ENCODE peak calls at places on chromosomes 5 and 9, in four cellular contexts. I, D, W and N are unnamed samples.

GRCh38 chr9:126723807-126724172 is 81.0 kb upstream of the ZBTB43 start:
- DNase-seq in W (no peak), D (no peak), I (peak), N (no peak)

GRCh38 chr9:70006299-70006698 is 37.3 kb upstream of the MAMDC2 start:
- DNase-seq in D (no peak), W (no peak), I (no peak), N (no peak)

GRCh38 chr5:146618434-146618833 is 102.4 kb upstream of the GPR151 start:
- DNase-seq in I (no peak), D (no peak), W (no peak), N (no peak)

GRCh38 chr5:119353686-119354366 is 2.0 kb upstream of the TNFAIP8 start:
- DNase-seq in I (no peak), D (no peak), W (no peak), N (no peak)

GRCh38 chr9:93859431-93860215 is 95.5 kb downstream of the BARX1 start:
- DNase-seq in I (peak), W (no peak), D (no peak), N (no peak)

GRCh38 chr9:136001231-136001630 is 40.1 kb upstream of the UBAC1 start:
- DNase-seq in I (no peak), D (no peak), W (peak), N (no peak)

GRCh38 chr5:149901511-149901910 is 43.1 kb downstream of the PDE6A start:
- DNase-seq in D (no peak), I (no peak), W (no peak), N (no peak)

GRCh38 chr5:68522863-68523262 is 307.3 kb downstream of the PIK3R1 start:
- DNase-seq in W (no peak), I (no peak), D (no peak), N (no peak)

GRCh38 chr5:2701592-2701991 is 49.9 kb downstream of the IRX2 start:
- DNase-seq in I (no peak), D (no peak), W (no peak), N (no peak)

GRCh38 chr5:122192883-122193496 is 63.6 kb downstream of the ZNF474 start:
- DNase-seq in I (peak), D (no peak), W (peak), N (no peak)

GRCh38 chr5:217860-218456 is at the start of the genes CCDC127 and SDHA:
- DNase-seq in I (peak), D (peak), W (peak), N (peak)

GRCh38 chr9:34085581-34086500 is 37.2 kb upstream of the UBAP2 start:
- DNase-seq in W (no peak), I (no peak), D (no peak), N (no peak)

GRCh38 chr5:150544606-150545219 is 36.8 kb downstream of the NDST1 start:
- DNase-seq in D (peak), I (peak), W (peak), N (no peak)

GRCh38 chr9:105296445-105296844 is 52.0 kb downstream of the SLC44A1 start:
- DNase-seq in W (no peak), I (no peak), D (no peak), N (no peak)

GRCh38 chr5:74643160-74643562 is 2.6 kb upstream of the ENC1 start:
- DNase-seq in D (no peak), W (no peak), I (no peak), N (peak)

GRCh38 chr9:18874069-18874468 is 158.9 kb downstream of the SAXO1 start:
- DNase-seq in I (no peak), W (no peak), D (no peak), N (no peak)

GRCh38 chr5:76813982-76814562 is 4.8 kb upstream of the F2RL1 start:
- DNase-seq in W (no peak), I (no peak), D (no peak), N (peak)

GRCh38 chr9:36119476-36119875 is 17.1 kb upstream of the GLIPR2 start:
- DNase-seq in I (no peak), W (no peak), D (no peak), N (no peak)

GRCh38 chr9:128243486-128244415 is 32.1 kb downstream of the GOLGA2 start:
- DNase-seq in W (no peak), D (no peak), I (peak), N (no peak)

GRCh38 chr5:150409638-150410523 is 2.8 kb downstream of the CD74 start:
- DNase-seq in I (peak), D (no peak), W (peak), N (peak)

GRCh38 chr5:14522721-14523120 is 58.9 kb upstream of the OTULINL start:
- DNase-seq in W (no peak), D (no peak), I (no peak), N (no peak)

GRCh38 chr9:88949961-88950340 is 41.3 kb upstream of the S1PR3 start:
- DNase-seq in W (no peak), I (no peak), D (no peak), N (peak)

GRCh38 chr9:88947581-88948573 is 43.4 kb upstream of the S1PR3 start:
- DNase-seq in W (no peak), I (no peak), D (no peak), N (no peak)

GRCh38 chr9:88950341-88951141 is 40.7 kb upstream of the S1PR3 start:
- DNase-seq in I (no peak), W (peak), D (no peak), N (no peak)

GRCh38 chr9:88951143-88951542 is 40.1 kb upstream of the S1PR3 start:
- DNase-seq in D (no peak), I (no peak), W (no peak), N (no peak)

DNA sequence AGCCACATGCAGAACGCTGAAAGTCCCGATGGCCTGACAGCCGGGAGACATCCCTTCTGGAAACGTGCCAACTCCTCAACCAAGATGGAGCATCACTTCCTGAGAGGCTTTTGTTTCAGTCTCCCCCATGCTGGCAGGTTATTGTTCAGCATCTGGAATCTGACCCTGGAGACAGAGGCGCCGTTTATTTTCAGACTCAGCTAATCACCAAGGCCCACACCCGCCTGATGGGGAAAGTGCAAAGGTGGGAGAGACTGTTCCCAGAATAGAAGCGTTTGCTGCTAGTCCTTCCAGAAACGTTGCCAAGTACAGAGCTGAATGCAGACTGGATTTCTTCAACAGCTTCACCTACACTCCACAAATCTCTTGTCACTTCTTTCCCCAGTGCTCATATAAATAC is 41.8 kb upstream of the S1PR3 start:
- DNase-seq in D (no peak), W (peak), I (no peak), N (no peak)
- H3K27ac ChIP-seq in D (no peak), W (peak), I (no peak), N (no peak)

GRCh38 chr5:141039517-141039916 is 11.7 kb upstream of the PCDHB1 start:
- DNase-seq in D (no peak), W (no peak), I (peak), N (no peak)
- H3K27ac ChIP-seq in D (no peak), W (no peak), I (peak), N (no peak)

GRCh38 chr9:96638606-96639364 is 16.3 kb downstream of the PRXL2C start:
- DNase-seq in W (no peak), D (no peak), I (no peak), N (no peak)

GRCh38 chr9:96646081-96646991 is 8.8 kb downstream of the PRXL2C start:
- DNase-seq in I (no peak), W (no peak), D (no peak), N (no peak)

GRCh38 chr9:96649620-96650323 is 5.3 kb downstream of the PRXL2C start:
- DNase-seq in W (no peak), D (no peak), I (no peak), N (no peak)

GRCh38 chr9:96641514-96641913 is 13.6 kb downstream of the PRXL2C start:
- DNase-seq in I (no peak), D (no peak), W (peak), N (no peak)

DNA sequence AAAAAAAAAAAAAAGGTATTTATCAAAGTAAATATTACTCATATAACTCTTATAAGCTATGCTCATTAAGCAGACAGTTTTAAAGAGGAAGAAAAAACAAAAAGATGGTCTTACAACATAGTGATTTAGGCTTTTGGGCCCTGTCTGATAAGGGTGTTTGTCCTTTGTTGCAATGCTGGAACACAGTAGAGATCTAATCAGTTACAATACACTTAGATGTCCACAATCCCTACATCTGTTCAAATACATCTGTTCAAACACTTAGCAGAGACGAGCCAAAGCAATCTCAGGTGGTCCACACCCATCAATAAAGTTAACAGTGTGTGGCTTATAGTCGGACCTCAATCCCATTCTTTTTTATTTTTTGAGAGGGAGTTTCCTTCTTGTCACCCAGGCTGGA is 11.0 kb downstream of the PRXL2C start:
- DNase-seq in W (no peak), D (no peak), I (no peak), N (no peak)
- H3K27ac ChIP-seq in W (no peak), D (no peak), I (no peak), N (no peak)

GRCh38 chr9:2819165-2819564 is 24.7 kb downstream of the PUM3 start:
- DNase-seq in W (no peak), I (no peak), D (no peak), N (no peak)

GRCh38 chr9:2824054-2824453 is 19.8 kb downstream of the PUM3 start:
- DNase-seq in W (no peak), I (no peak), D (no peak), N (no peak)

GRCh38 chr9:2826291-2826690 is 17.6 kb downstream of the PUM3 start:
- DNase-seq in W (no peak), D (no peak), I (no peak), N (no peak)

GRCh38 chr9:2821855-2822254 is 22.0 kb downstream of the PUM3 start:
- DNase-seq in W (no peak), I (no peak), D (no peak), N (no peak)

GRCh38 chr9:2824564-2824963 is 19.3 kb downstream of the PUM3 start:
- DNase-seq in D (no peak), I (peak), W (peak), N (no peak)
- H3K27ac ChIP-seq in D (no peak), I (no peak), W (peak), N (no peak)